ENCODE peak calls at places on chromosomes 5 and 9, in nine cellular contexts. S is CD8-positive, alpha-beta memory T cell; M is CD8-positive, alpha-beta T cell; U is lower lobe of right lung; X is SK-N-SH; Y is adipocyte; J is mesendoderm; K is fibroblast of lung; N is A549. Q is an unnamed sample.

GRCh38 chr5:38783011-38783551 is 62.7 kb upstream of the OSMR start:
- DNase-seq in S (no peak), M (no peak), U (no peak), X (no peak), Y (peak; percentile 95), J (peak; percentile 2), K (peak; percentile 100), N (peak; percentile 45), Q (no peak)

GRCh38 chr5:40184-40583 is 51.8 kb upstream of the PLEKHG4B start:
- DNase-seq in S (no peak), M (no peak), U (no peak), X (no peak), Y (no peak), J (no peak), K (no peak), N (no peak), Q (no peak)

GRCh38 chr5:101278917-101279316 is 375.8 kb upstream of the ST8SIA4 start:
- DNase-seq in S (no peak), M (no peak), U (no peak), X (no peak), Y (no peak), J (no peak), K (no peak), N (no peak), Q (no peak)

GRCh38 chr9:16421534-16421933 is 448.9 kb downstream of the BNC2 start:
- DNase-seq in S (no peak), M (no peak), U (no peak), X (peak; percentile 24), Y (no peak), J (peak; percentile 79), K (no peak), N (no peak), Q (no peak)

GRCh38 chr5:93364386-93364785 is 216.6 kb downstream of the NR2F1-AS1 start:
- DNase-seq in S (no peak), M (no peak), U (no peak), X (no peak), Y (peak; percentile 24), J (no peak), K (no peak), N (no peak), Q (no peak)

GRCh38 chr5:150109921-150110320 is 23.6 kb upstream of the CSF1R start:
- DNase-seq in S (no peak), M (no peak), U (no peak), X (no peak), Y (no peak), J (peak; percentile 47), K (no peak), N (no peak), Q (no peak)

GRCh38 chr9:91211919-91212318 is 149.8 kb downstream of the AUH start:
- DNase-seq in S (no peak), M (no peak), U (no peak), X (no peak), Y (no peak), J (no peak), K (no peak), N (no peak), Q (no peak)

GRCh38 chr5:57692582-57693487 is 210.2 kb upstream of the ACTBL2 start:
- DNase-seq in S (no peak), M (no peak), U (peak; percentile 45), X (no peak), Y (peak; percentile 90), J (peak; percentile 96), K (peak; percentile 96), N (peak; percentile 93), Q (peak; percentile 91)

GRCh38 chr5:168648016-168648415 is 68.8 kb upstream of the PANK3 start:
- DNase-seq in S (no peak), M (no peak), U (no peak), X (no peak), Y (no peak), J (no peak), K (no peak), N (no peak), Q (no peak)

GRCh38 chr5:154794525-154795234 is 39.5 kb downstream of the LARP1 start:
- DNase-seq in S (no peak), M (no peak), U (no peak), X (no peak), Y (peak; percentile 48), J (peak; percentile 56), K (peak; percentile 45), N (no peak), Q (no peak)

GRCh38 chr5:75389430-75389829 is 52.4 kb downstream of the HMGCR start:
- DNase-seq in S (no peak), M (no peak), U (no peak), X (no peak), Y (no peak), J (no peak), K (no peak), N (no peak), Q (no peak)

GRCh38 chr9:114902773-114903589 is 27.4 kb downstream of the TNFSF8 start:
- DNase-seq in S (no peak), M (no peak), U (no peak), X (no peak), Y (no peak), J (no peak), K (peak; percentile 24), N (no peak), Q (no peak)

GRCh38 chr5:107461770-107462169 is 209.0 kb downstream of the EFNA5 start:
- DNase-seq in S (no peak), M (no peak), U (no peak), X (no peak), Y (peak; percentile 45), J (no peak), K (no peak), N (no peak), Q (no peak)

GRCh38 chr5:175288048-175288621 is 155.8 kb downstream of the DRD1 start:
- DNase-seq in S (no peak), M (no peak), U (no peak), X (no peak), Y (no peak), J (peak; percentile 42), K (no peak), N (peak; percentile 66), Q (no peak)

GRCh38 chr5:132417010-132417439 is 47.5 kb downstream of the SLC22A5 start:
- DNase-seq in S (no peak), M (no peak), U (no peak), X (no peak), Y (no peak), J (no peak), K (no peak), N (no peak), Q (peak; percentile 40)

GRCh38 chr5:132417889-132418432 is 48.5 kb downstream of the SLC22A5 start:
- DNase-seq in S (no peak), M (no peak), U (no peak), X (no peak), Y (no peak), J (no peak), K (no peak), N (no peak), Q (no peak)

GRCh38 chr5:132418876-132419275 is 49.4 kb downstream of the SLC22A5 start:
- DNase-seq in S (no peak), M (no peak), U (no peak), X (no peak), Y (no peak), J (no peak), K (peak; percentile 50), N (no peak), Q (no peak)

GRCh38 chr5:132416306-132417009 is 46.9 kb downstream of the SLC22A5 start:
- DNase-seq in S (no peak), M (no peak), U (no peak), X (no peak), Y (no peak), J (no peak), K (no peak), N (no peak), Q (no peak)

GRCh38 chr5:132417461-132417860 is 48.0 kb downstream of the SLC22A5 start:
- DNase-seq in S (no peak), M (no peak), U (no peak), X (no peak), Y (no peak), J (no peak), K (no peak), N (no peak), Q (no peak)
- H3K4me1 ChIP-seq in S (peaks cover 94% of the 10 kb centered on the region), M (peaks cover 81% of the 10 kb centered on the region), U (peaks cover 96% of the 10 kb centered on the region), X (peaks cover 13% of the 10 kb centered on the region), Y (peaks cover 82% of the 10 kb centered on the region), J (no peaks in the 10 kb centered on the region), K (peaks cover 34% of the 10 kb centered on the region), N (peaks cover 32% of the 10 kb centered on the region), Q (peaks cover 33% of the 10 kb centered on the region)

GRCh38 chr5:173032730-173033129 is 23.4 kb upstream of the CREBRF start:
- DNase-seq in S (no peak), M (no peak), U (no peak), X (no peak), Y (no peak), J (no peak), K (no peak), N (no peak), Q (no peak)
- H3K4me1 ChIP-seq in S (peaks cover 53% of the 10 kb centered on the region), M (peaks cover 59% of the 10 kb centered on the region), U (peaks cover 60% of the 10 kb centered on the region), X (no peaks in the 10 kb centered on the region), Y (peaks cover 16% of the 10 kb centered on the region), J (peaks cover 6% of the 10 kb centered on the region), K (peaks cover 7% of the 10 kb centered on the region), N (no peaks in the 10 kb centered on the region), Q (peaks cover 55% of the 10 kb centered on the region)

DNA sequence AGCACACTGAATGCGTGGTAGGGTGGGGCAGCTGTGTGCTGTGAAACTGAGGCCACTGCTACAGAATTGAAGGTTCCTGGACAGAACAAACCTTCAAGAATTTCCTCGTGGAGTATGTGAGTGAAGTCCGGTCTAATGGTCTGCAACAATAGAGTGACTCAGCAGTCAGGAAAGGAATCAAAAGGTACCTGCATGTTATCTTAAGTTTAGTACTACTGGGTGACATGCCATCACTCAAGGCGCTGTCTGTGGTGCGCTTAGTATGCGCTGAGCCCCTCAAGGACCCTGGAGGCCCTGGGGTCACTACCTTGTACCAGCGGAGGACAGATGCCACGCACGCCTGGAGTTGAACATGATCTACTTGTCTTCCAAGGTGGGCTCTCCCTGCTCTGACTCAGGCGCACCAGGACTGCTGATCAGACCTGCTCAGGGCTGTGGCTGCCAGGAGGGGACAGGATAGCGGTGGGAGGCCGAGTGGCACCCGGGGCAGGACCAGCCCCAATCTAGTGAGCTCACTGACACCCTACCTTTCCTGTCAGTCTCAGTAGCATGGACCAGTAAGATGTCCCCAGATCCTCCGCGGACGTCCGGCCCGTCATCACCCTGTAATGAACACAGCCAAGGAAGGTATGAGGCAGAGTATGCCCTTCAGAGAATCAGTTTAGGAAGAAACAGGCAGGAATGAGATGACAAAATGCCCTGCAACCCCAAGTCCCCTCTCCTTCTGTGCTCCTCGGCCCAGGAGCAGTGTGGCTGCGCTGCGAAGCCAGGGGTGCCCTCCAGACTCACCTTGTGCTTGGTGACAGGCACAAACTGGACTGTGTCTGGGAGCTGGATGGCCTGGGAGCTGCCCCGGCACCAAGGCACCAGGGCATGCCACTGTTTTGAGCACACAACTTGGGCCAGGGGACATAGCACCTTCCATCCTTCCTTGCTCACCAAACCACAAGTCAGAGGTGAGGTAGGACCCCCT is 50.7 kb downstream of the PRRT1B start:
- DNase-seq in S (no peak), M (no peak), U (no peak), X (no peak), Y (no peak), J (no peak), K (no peak), N (no peak), Q (no peak)
- H3K4me1 ChIP-seq in S (peaks cover 5% of the 10 kb centered on the region), M (peaks cover 4% of the 10 kb centered on the region), U (peaks cover 9% of the 10 kb centered on the region), X (no peaks in the 10 kb centered on the region), Y (no peaks in the 10 kb centered on the region), J (no peaks in the 10 kb centered on the region), K (no peaks in the 10 kb centered on the region), N (peaks cover 23% of the 10 kb centered on the region), Q (no peaks in the 10 kb centered on the region)

DNA sequence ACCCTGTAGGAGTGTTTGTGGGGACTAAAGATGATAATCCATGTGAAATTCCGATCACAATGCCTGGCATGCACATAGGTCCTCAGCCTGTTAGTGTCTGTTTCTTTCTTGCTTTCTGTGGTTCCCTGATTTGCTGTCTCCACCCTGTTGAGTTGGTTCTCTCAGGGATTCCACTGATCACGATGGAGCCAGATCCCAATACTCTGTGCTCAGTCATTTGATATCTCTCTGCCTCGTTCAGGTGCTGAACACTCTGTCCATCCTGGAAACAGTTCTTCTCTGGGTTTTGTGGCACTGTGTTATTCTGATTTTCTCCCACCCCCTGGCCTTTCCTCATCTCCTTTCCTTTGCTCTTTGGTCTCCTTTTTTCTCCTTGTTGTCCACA is 60.8 kb downstream of the ARHGAP26 start:
- DNase-seq in S (no peak), M (no peak), U (no peak), X (no peak), Y (no peak), J (no peak), K (no peak), N (no peak), Q (no peak)
- H3K4me1 ChIP-seq in S (peaks cover 20% of the 10 kb centered on the region), M (peaks cover 8% of the 10 kb centered on the region), U (peaks cover 32% of the 10 kb centered on the region), X (peaks cover 52% of the 10 kb centered on the region), Y (peaks cover 41% of the 10 kb centered on the region), J (peaks cover 7% of the 10 kb centered on the region), K (peaks cover 17% of the 10 kb centered on the region), N (peaks cover 92% of the 10 kb centered on the region), Q (peaks cover 18% of the 10 kb centered on the region)